ENCODE peak calls at places on chromosomes 16 and 17, in four cellular contexts. O is activated B cell treated with CpG ODN at 0.5 μM for 24 hours; K is hippocampal formation; P is activated naive CD8-positive, alpha-beta T cell treated with anti-CD3 and anti-CD28 coated beads for 36 hours. Y is an unnamed sample.

GRCh38 chr16:28826141-28826540 is 3.3 kb downstream of the ATXN2L start:
- DNase-seq in O (no peak), K (no peak), P (no peak), Y (no peak)

GRCh38 chr16:67425581-67425980 is 5.3 kb upstream of the HSD11B2 start:
- DNase-seq in O (no peak), K (no peak), P (no peak), Y (peak)

GRCh38 chr16:89017956-89018604 is 41.1 kb upstream of the CBFA2T3 start:
- DNase-seq in O (no peak), K (no peak), P (no peak), Y (peak)

GRCh38 chr16:50547340-50547865 is 793 bp upstream of the NKD1 start:
- DNase-seq in O (peak), K (no peak), P (peak), Y (peak)

GRCh38 chr16:10835281-10835931 is 16.8 kb upstream of the TVP23A start:
- DNase-seq in O (no peak), K (no peak), P (peak), Y (no peak)

GRCh38 chr16:56637814-56638750 is at the start of gene MT1A:
- DNase-seq in O (no peak), K (no peak), P (no peak), Y (peak)

GRCh38 chr16:75264531-75264998 is 13.1 kb upstream of the BCAR1 start:
- DNase-seq in O (no peak), K (no peak), P (no peak), Y (peak)

GRCh38 chr16:71341881-71342280 is 16.6 kb upstream of the CALB2 start:
- DNase-seq in O (no peak), K (no peak), P (no peak), Y (no peak)

GRCh38 chr17:80389011-80389995 is 25.7 kb upstream of the ENDOV start:
- DNase-seq in O (no peak), K (no peak), P (no peak), Y (peak)

GRCh38 chr17:74272731-74273201 is 1.3 kb upstream of the DNAI2 start:
- DNase-seq in O (no peak), K (no peak), P (no peak), Y (peak)

GRCh38 chr16:68275611-68276191 is 11.4 kb downstream of the SLC7A6 start:
- DNase-seq in O (no peak), K (no peak), P (no peak), Y (no peak)

GRCh38 chr17:33964344-33964979 is 290.6 kb upstream of the CCL2 start:
- DNase-seq in O (no peak), K (no peak), P (peak), Y (no peak)

GRCh38 chr17:51018541-51018940 is 102.1 kb downstream of the SPAG9 start:
- DNase-seq in O (no peak), K (no peak), P (no peak), Y (no peak)

GRCh38 chr17:15298176-15298575 is 33.0 kb upstream of the PMP22 start:
- DNase-seq in O (no peak), K (no peak), P (no peak), Y (peak)

GRCh38 chr17:79627184-79627765 is 16.4 kb upstream of the RBFOX3 start:
- DNase-seq in O (peak), K (no peak), P (no peak), Y (no peak)

GRCh38 chr17:68694791-68695485 is 93.8 kb upstream of the FAM20A start:
- DNase-seq in O (no peak), K (no peak), P (no peak), Y (no peak)

GRCh38 chr16:68372806-68373205 is 62.0 kb downstream of the PRMT7 start:
- DNase-seq in O (no peak), K (no peak), P (no peak), Y (peak)

GRCh38 chr16:5321925-5322324 is 224.3 kb upstream of the EEF2KMT start:
- DNase-seq in O (no peak), K (no peak), P (no peak), Y (no peak)

GRCh38 chr17:4604111-4604644 is 19.8 kb downstream of the SMTNL2 start:
- DNase-seq in O (no peak), K (no peak), P (no peak), Y (peak)

GRCh38 chr17:81794509-81794908 is 9.4 kb upstream of the GCGR start:
- DNase-seq in O (no peak), K (no peak), P (no peak), Y (no peak)

GRCh38 chr17:27950995-27951394 is 57.8 kb upstream of the LYRM9 start:
- DNase-seq in O (no peak), K (no peak), P (no peak), Y (no peak)

GRCh38 chr17:81253358-81254131 is 14.4 kb downstream of the NDUFAF8 start:
- DNase-seq in O (peak), K (no peak), P (peak), Y (peak)

GRCh38 chr17:7843536-7844291 is 9.7 kb downstream of the KDM6B start:
- DNase-seq in O (peak), K (peak), P (peak), Y (peak)